ENCODE peak calls at places on chromosomes 1 and 21, in eight cellular contexts. R is cardiac muscle cell, I is GM12865, C is OCI-LY7, L is testis, D is adrenal gland, Q is coronary artery, H is lung. N is an unnamed sample.

GRCh38 chr1:167829868-167830267 is 84.1 kb downstream of the ADCY10 start:
- DNase-seq in L (no peak), H (no peak), Q (no peak), R (peak; percentile 15), C (no peak), I (no peak), D (no peak), N (no peak)

GRCh38 chr1:23403038-23403336 is 21.6 kb downstream of the TCEA3 start:
- DNase-seq in R (peak; percentile 63), Q (no peak), C (no peak), L (no peak), H (no peak), I (peak; percentile 20), D (peak; percentile 75), N (no peak)

GRCh38 chr1:221732052-221732451 is 9.8 kb downstream of the DUSP10 start:
- DNase-seq in C (no peak), R (no peak), D (no peak), H (no peak), L (no peak), Q (no peak), I (no peak), N (no peak)

GRCh38 chr1:185495017-185495416 is 178.0 kb upstream of the IVNS1ABP start:
- DNase-seq in Q (no peak), R (no peak), I (no peak), L (no peak), H (no peak), C (no peak), D (no peak), N (no peak)

GRCh38 chr21:20882462-20883415 is 115.5 kb upstream of the NCAM2 start:
- DNase-seq in Q (no peak), H (no peak), I (peak; percentile 6), L (peak; percentile 74), D (peak; percentile 45), C (peak; percentile 8), R (peak; percentile 34), N (peak; percentile 46)

GRCh38 chr1:40592107-40592773 is 60.8 kb downstream of the ZNF684 start:
- DNase-seq in I (peak; percentile 21), D (peak; percentile 19), Q (no peak), L (peak; percentile 38), C (peak; percentile 63), R (peak; percentile 48), H (no peak), N (no peak)

GRCh38 chr1:24949331-24949881 is 19.3 kb upstream of the RUNX3 start:
- DNase-seq in C (no peak), H (no peak), I (peak; percentile 57), L (no peak), Q (no peak), D (no peak), R (peak; percentile 43), N (no peak)

GRCh38 chr1:175072131-175072941 is 4.7 kb downstream of the TNN start:
- DNase-seq in I (peak; percentile 60), H (no peak), L (peak; percentile 42), R (peak; percentile 69), Q (no peak), C (no peak), D (peak; percentile 8), N (peak; percentile 59)

GRCh38 chr21:34031835-34032370 is 41.5 kb upstream of the MRPS6 start:
- DNase-seq in D (peak; percentile 36), Q (no peak), H (no peak), R (no peak), C (peak; percentile 17), L (no peak), I (peak; percentile 65), N (no peak)

GRCh38 chr1:93463960-93464359 is 16.0 kb downstream of the FNBP1L start:
- DNase-seq in C (no peak), R (no peak), D (no peak), L (no peak), H (no peak), I (no peak), Q (no peak), N (no peak)

GRCh38 chr1:39490596-39491145 is 765 bp upstream of the BMP8A start:
- DNase-seq in I (no peak), D (no peak), C (no peak), Q (no peak), L (no peak), R (no peak), H (no peak), N (peak; percentile 42)

GRCh38 chr1:92317836-92318493 is 19.1 kb downstream of the RPAP2 start:
- DNase-seq in H (no peak), R (peak; percentile 40), C (no peak), L (no peak), Q (no peak), D (no peak), I (peak; percentile 23), N (no peak)

DNA sequence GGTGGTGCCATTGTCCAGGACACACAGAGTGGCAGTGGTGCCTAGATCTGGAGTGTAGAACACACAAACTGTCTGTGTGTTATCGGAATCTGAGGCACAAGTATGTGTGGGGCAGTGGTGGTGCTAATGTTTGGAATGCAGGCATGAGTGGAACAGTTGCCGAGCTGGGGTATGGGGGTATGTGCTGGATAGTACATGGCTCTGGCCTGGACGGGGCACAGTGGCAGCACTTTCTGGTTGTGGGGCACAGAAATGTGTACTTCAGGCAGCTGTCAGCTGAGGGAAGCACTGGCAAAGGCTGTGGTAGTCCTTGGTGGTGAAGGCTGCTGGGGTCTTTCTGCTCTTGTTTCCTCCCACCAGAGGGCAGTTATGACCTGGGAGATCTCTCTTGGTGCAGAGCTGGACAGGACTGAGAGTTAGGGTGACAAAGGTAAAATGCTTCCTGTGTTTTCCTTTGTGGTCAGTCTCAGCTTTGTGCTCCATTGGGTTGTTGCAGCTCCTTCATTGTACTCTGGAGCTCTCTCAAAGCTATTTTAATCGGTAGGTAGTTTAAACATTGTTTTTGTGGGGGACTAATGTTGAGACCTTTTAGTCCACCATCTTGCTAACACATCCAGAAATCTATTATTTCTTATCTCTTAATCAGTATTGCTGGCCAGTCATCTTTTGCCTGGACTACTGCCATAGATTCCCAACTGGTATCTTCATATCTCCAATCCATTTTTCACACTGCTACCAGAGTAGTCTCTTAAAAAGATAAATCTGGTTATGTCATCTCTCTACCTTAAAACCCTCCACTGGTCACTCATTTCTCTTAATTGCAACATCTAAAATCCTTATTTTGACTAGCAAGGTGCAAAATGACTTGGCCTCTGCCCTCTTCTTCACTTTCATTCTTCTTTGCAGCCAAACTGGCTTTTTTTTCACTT is 83.9 kb upstream of the NBPF4 start:
- DNase-seq in D (no peak), L (no peak), H (no peak), I (peak; percentile 6), Q (no peak), R (no peak), C (no peak), N (no peak)
- TF ChIP-seq CTCF in D (no peak), L (no peak), H (no peak), I (no peak), Q (no peak), R (no peak), C (peak; percentile 23), N (no peak)

DNA sequence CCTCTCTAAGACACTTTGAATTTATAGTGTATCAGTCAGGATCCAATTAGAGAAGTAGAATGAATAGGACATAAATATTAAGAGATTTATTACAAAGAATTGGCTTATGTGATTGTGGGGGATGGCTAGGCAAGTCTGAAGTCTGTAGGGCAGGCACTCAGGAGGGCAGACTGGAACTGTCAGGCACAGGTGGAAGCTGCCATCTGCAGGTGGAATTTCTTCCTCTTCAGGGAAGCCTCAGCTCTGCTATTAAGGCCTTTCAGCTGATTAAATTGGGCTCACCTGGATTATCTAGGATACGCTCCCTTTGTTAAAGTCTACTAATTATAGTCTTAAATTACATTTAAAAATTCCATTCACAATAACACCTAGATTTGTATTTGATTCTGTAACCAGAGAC is 92.0 kb upstream of the HAO2 start:
- DNase-seq in C (no peak), I (peak; percentile 18), L (no peak), H (no peak), Q (no peak), D (no peak), R (no peak), N (no peak)
- TF ChIP-seq CTCF in C (peak; percentile 41), I (no peak), L (no peak), H (no peak), Q (no peak), D (no peak), R (no peak), N (no peak)

DNA sequence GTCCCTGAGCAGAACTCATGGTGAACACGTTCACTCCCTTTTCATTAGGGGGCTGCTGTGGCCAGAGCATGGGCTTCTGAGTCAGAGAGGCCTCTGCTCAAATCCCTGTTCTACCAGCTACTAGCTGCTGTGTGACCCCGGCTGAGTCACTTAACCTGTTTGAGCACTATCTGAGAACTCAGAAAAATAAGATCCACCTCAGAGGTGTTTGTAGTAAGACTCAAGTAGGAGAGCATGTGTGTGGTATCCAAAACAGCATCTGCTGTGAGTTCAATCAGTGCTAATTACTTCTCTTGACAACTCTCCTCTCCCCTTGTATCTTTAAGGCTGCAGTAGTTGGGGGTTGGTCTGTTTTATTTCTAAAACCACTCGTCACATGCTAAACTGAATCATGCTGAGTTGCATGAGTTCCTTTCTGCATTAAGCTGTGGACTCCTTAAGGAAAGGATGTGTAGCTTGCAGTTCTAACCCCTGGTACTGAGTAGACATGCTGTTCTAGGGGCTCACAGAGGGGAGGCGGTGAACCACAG is 39.7 kb upstream of the JUN start:
- DNase-seq in C (no peak), I (no peak), L (no peak), R (peak; percentile 62), D (no peak), Q (no peak), H (no peak), N (no peak)
- TF ChIP-seq CTCF in C (no peak), I (no peak), L (no peak), R (no peak), D (no peak), Q (no peak), H (no peak), N (no peak)

DNA sequence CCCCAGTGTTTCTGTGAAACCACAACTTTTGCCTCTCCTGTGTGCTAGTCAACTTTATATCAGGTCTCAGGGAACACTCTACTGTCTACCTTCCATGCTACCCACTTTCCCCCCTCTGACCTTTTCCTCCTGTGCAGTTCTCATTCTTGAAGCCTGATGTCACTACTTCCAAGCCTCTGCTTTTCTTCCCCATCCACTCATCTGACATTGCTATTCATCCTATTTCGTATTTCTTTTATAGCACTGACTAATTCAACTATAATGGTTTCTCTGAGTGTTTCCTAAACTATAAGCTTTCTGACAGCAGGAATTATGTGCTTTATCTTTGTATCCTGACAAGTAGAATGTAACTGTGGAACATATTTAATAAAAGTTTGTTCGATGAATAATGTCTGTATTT is 18.2 kb upstream of the DPH5 start:
- DNase-seq in L (no peak), Q (no peak), D (peak; percentile 4), I (no peak), R (peak; percentile 28), H (no peak), C (no peak), N (no peak)
- TF ChIP-seq CTCF in L (no peak), Q (no peak), D (peak; percentile 33), I (no peak), R (peak; percentile 11), H (no peak), C (no peak), N (no peak)

GRCh38 chr1:9603766-9604753 is 15.3 kb downstream of the TMEM201 start:
- DNase-seq in L (no peak), R (peak; percentile 20), H (no peak), D (no peak), I (no peak), Q (no peak), C (no peak), N (no peak)
- TF ChIP-seq CTCF in L (no peak), R (no peak), H (no peak), D (no peak), I (no peak), Q (no peak), C (no peak), N (no peak)

GRCh38 chr21:44298301-44298700 is 1.6 kb upstream of the PFKL start:
- DNase-seq in C (peak; percentile 51), R (no peak), L (no peak), H (no peak), I (peak; percentile 56), Q (no peak), D (no peak), N (no peak)
- TF ChIP-seq CTCF in C (peak; percentile 59), R (peak; percentile 13), L (no peak), H (no peak), I (peak; percentile 35), Q (no peak), D (no peak), N (no peak)

N was measured in glutamatergic neuron.